ENCODE peak calls at places on chromosome 11, in six cellular contexts. V is cardiac fibroblast, H is type B pancreatic cell, S is LoVo, T is posterior cingulate gyrus, I is lung microvascular endothelial cell. F is an unnamed sample.

GRCh38 chr11:112801286-112802088 is 159.7 kb upstream of the NCAM1 start:
- DNase-seq in V (no peak), H (no peak), S (no peak), T (no peak), I (no peak), F (no peak)

GRCh38 chr11:57885298-57886035 is 123.9 kb downstream of the CTNND1 start:
- DNase-seq in V (peak), H (no peak), S (no peak), T (no peak), I (peak), F (peak)

GRCh38 chr11:109130910-109131309 is 291.1 kb upstream of the C11orf87 start:
- DNase-seq in V (no peak), H (no peak), S (no peak), T (no peak), I (no peak), F (no peak)

GRCh38 chr11:73361953-73362776 is 14.0 kb upstream of the RELT start:
- DNase-seq in V (no peak), H (no peak), S (no peak), T (no peak), I (no peak), F (no peak)

GRCh38 chr11:1303196-1303821 is 6.1 kb downstream of the TOLLIP start:
- DNase-seq in V (peak), H (peak), S (no peak), T (peak), I (peak), F (peak)

GRCh38 chr11:48013269-48013901 is 33.0 kb downstream of the PTPRJ start:
- DNase-seq in V (peak), H (no peak), S (no peak), T (no peak), I (peak), F (peak)

GRCh38 chr11:123590296-123590912 is 64.0 kb downstream of the SCN3B start:
- DNase-seq in V (peak), H (no peak), S (peak), T (peak), I (peak), F (peak)

GRCh38 chr11:47186076-47186936 is at the start of gene PACSIN3:
- DNase-seq in V (peak), H (no peak), S (peak), T (peak), I (peak), F (no peak)

GRCh38 chr11:128927683-128928336 is 14.9 kb downstream of the TP53AIP1 start:
- DNase-seq in V (no peak), H (no peak), S (no peak), T (peak), I (no peak), F (no peak)

GRCh38 chr11:2825261-2825885 is 60.2 kb downstream of the CDKN1C start:
- DNase-seq in V (peak), H (no peak), S (no peak), T (peak), I (no peak), F (no peak)

GRCh38 chr11:2768471-2769408 is 68.9 kb upstream of the KCNQ1OT1 start:
- DNase-seq in V (peak), H (peak), S (no peak), T (peak), I (no peak), F (no peak)

F was measured in dermis microvascular lymphatic vessel endothelial cell.